ENCODE peak calls at places on chromosomes 1 and 21, in six cellular contexts. O is bronchial epithelial cell, K is psoas muscle, L is right lobe of liver, B is cardiac fibroblast, F is HFF-Myc. T is an unnamed sample.
A peak's percentile ranks its signal among the peaks of the same experiment; 100 is the strongest.

GRCh38 chr1:60895167-60896124 is 186.9 kb upstream of the NFIA start:
- DNase-seq in O (no peak), K (no peak), L (no peak), B (peak; percentile 68), F (no peak), T (no peak)

GRCh38 chr1:117967900-117968299 is 38.4 kb downstream of the WDR3 start:
- DNase-seq in O (peak; percentile 74), K (no peak), L (no peak), B (peak; percentile 55), F (peak; percentile 24), T (peak; percentile 25)

GRCh38 chr1:37808369-37809319 is 636 bp upstream of the YRDC start:
- DNase-seq in O (peak; percentile 46), K (peak; percentile 87), L (peak; percentile 94), B (peak; percentile 85), F (no peak), T (peak; percentile 69)

GRCh38 chr1:174812026-174812425 is 187.7 kb upstream of the CACYBP start:
- DNase-seq in O (no peak), K (no peak), L (no peak), B (no peak), F (no peak), T (no peak)

GRCh38 chr1:224668991-224669390 is 52.9 kb downstream of the CNIH3 start:
- DNase-seq in O (no peak), K (peak; percentile 61), L (no peak), B (no peak), F (no peak), T (peak; percentile 14)

GRCh38 chr1:180930687-180931086 is 18.0 kb downstream of the KIAA1614 start:
- DNase-seq in O (no peak), K (no peak), L (no peak), B (no peak), F (no peak), T (no peak)

GRCh38 chr1:234315091-234315541 is 58.1 kb upstream of the COA6 start:
- DNase-seq in O (peak; percentile 92), K (no peak), L (no peak), B (peak; percentile 33), F (peak; percentile 43), T (peak; percentile 52)

GRCh38 chr1:43951021-43951985 is 4.6 kb downstream of the IPO13 start:
- DNase-seq in O (peak; percentile 48), K (no peak), L (no peak), B (no peak), F (no peak), T (peak; percentile 65)

GRCh38 chr1:26529655-26530539 is at the start of gene RPS6KA1:
- DNase-seq in O (peak; percentile 27), K (peak; percentile 66), L (peak; percentile 80), B (peak; percentile 41), F (no peak), T (peak; percentile 14)

GRCh38 chr1:87783315-87783714 is 454.6 kb downstream of the LMO4 start:
- DNase-seq in O (no peak), K (no peak), L (no peak), B (no peak), F (no peak), T (no peak)

GRCh38 chr1:41003640-41004220 is 17.8 kb downstream of the SLFNL1 start:
- DNase-seq in O (peak; percentile 97), K (peak; percentile 95), L (peak; percentile 94), B (peak; percentile 99), F (peak; percentile 100), T (peak; percentile 99)

GRCh38 chr1:165344198-165344597 is 12.3 kb downstream of the LMX1A start:
- DNase-seq in O (no peak), K (no peak), L (no peak), B (no peak), F (no peak), T (no peak)

GRCh38 chr1:37930246-37931142 is 16.4 kb downstream of the INPP5B start:
- DNase-seq in O (peak; percentile 57), K (no peak), L (no peak), B (peak; percentile 14), F (no peak), T (no peak)

GRCh38 chr1:14142397-14143095 is 442.6 kb downstream of the PRDM2 start:
- DNase-seq in O (peak; percentile 19), K (no peak), L (no peak), B (peak; percentile 57), F (no peak), T (no peak)

GRCh38 chr1:199791495-199791894 is 236.0 kb upstream of the NR5A2 start:
- DNase-seq in O (no peak), K (no peak), L (no peak), B (no peak), F (no peak), T (no peak)

GRCh38 chr21:44751186-44751798 is 39.9 kb upstream of the TSPEAR start:
- DNase-seq in O (no peak), K (peak; percentile 26), L (no peak), B (no peak), F (no peak), T (no peak)

GRCh38 chr1:16612332-16613172 is 812 bp downstream of the NBPF1 start:
- DNase-seq in O (peak; percentile 79), K (peak; percentile 77), L (peak; percentile 80), B (peak; percentile 92), F (peak; percentile 77), T (peak; percentile 92)

GRCh38 chr1:18145851-18146618 is 38.4 kb downstream of the IGSF21 start:
- DNase-seq in O (no peak), K (no peak), L (no peak), B (no peak), F (no peak), T (no peak)

GRCh38 chr1:88462481-88463261 is 221.4 kb upstream of the PKN2 start:
- DNase-seq in O (peak; percentile 6), K (no peak), L (peak; percentile 43), B (peak; percentile 29), F (no peak), T (peak; percentile 23)

GRCh38 chr1:208065862-208066261 is 154.9 kb upstream of the CD34 start:
- DNase-seq in O (no peak), K (no peak), L (no peak), B (no peak), F (no peak), T (peak; percentile 21)

GRCh38 chr21:33302055-33302454 is 22.7 kb upstream of the IFNAR1 start:
- DNase-seq in O (no peak), K (no peak), L (no peak), B (no peak), F (no peak), T (no peak)

GRCh38 chr1:245771521-245772281 is 616.9 kb downstream of the KIF26B start:
- DNase-seq in O (peak; percentile 40), K (no peak), L (no peak), B (peak; percentile 93), F (peak; percentile 56), T (peak; percentile 99)

GRCh38 chr1:62209931-62210595 is 15.4 kb downstream of the L1TD1 start:
- DNase-seq in O (peak; percentile 85), K (no peak), L (no peak), B (no peak), F (peak; percentile 16), T (peak; percentile 55)

GRCh38 chr1:168821434-168821833 is 92.4 kb upstream of the DPT start:
- DNase-seq in O (no peak), K (no peak), L (no peak), B (no peak), F (no peak), T (no peak)

GRCh38 chr21:18147678-18148077 is 97.0 kb upstream of the CHODL start:
- DNase-seq in O (peak; percentile 5), K (no peak), L (no peak), B (peak; percentile 5), F (no peak), T (no peak)

GRCh38 chr1:3788756-3789420 is 7.4 kb downstream of the LRRC47 start:
- DNase-seq in O (no peak), K (no peak), L (no peak), B (no peak), F (no peak), T (no peak)

GRCh38 chr1:41900611-41901444 is 17.9 kb downstream of the HIVEP3 start:
- DNase-seq in O (peak; percentile 83), K (no peak), L (no peak), B (peak; percentile 64), F (peak; percentile 40), T (peak; percentile 49)

GRCh38 chr1:204072951-204073836 is at the start of gene SOX13:
- DNase-seq in O (peak; percentile 75), K (peak; percentile 93), L (peak; percentile 93), B (peak; percentile 94), F (no peak), T (peak; percentile 89)

GRCh38 chr1:240091614-240092300 is at the start of gene FMN2:
- DNase-seq in O (no peak), K (no peak), L (no peak), B (peak; percentile 2), F (no peak), T (no peak)

GRCh38 chr1:202498542-202498941 is 150.0 kb downstream of the PPP1R12B start:
- DNase-seq in O (peak; percentile 43), K (no peak), L (no peak), B (no peak), F (no peak), T (no peak)

GRCh38 chr1:202505356-202505755 is 156.9 kb downstream of the PPP1R12B start:
- DNase-seq in O (peak; percentile 66), K (no peak), L (no peak), B (peak; percentile 93), F (no peak), T (peak; percentile 63)

DNA sequence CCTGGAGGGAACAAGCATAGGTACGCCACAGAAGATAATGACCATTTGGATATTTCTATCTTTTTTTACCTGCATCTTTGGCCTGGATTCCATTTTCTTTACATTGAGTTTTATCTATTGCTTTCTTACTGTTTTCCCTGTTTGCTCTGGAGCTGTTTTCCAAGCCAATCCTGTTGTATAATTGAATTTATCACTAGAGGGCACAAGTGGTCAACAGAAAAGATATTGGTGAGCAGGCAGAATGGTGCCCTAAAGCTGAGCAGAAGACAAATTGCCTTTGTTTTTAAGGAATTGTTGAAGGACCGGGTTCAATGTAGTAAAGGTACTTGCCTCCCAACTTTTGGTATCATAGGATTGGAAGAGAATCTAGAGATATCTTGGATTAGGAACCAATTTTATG is 152.8 kb downstream of the PPP1R12B start:
- DNase-seq in O (peak; percentile 53), K (no peak), L (no peak), B (peak; percentile 68), F (no peak), T (peak; percentile 52)
- TF ChIP-seq CTCF in O (peak; percentile 40), K (peak; percentile 53), L (peak; percentile 46), B (peak; percentile 37), F (peak; percentile 27), T (peak; percentile 48)

GRCh38 chr1:205284420-205285144 is 37.0 kb downstream of the NUAK2 start:
- DNase-seq in O (peak; percentile 99), K (peak; percentile 95), L (peak; percentile 74), B (peak; percentile 96), F (peak; percentile 87), T (peak; percentile 96)
- TF ChIP-seq CTCF in O (peak; percentile 14), K (no peak), L (no peak), B (peak; percentile 9), F (peak; percentile 18), T (peak; percentile 6)

GRCh38 chr1:58922302-58923089 is 138.6 kb upstream of the JUN start:
- DNase-seq in O (peak; percentile 95), K (peak; percentile 77), L (peak; percentile 60), B (peak; percentile 79), F (no peak), T (peak; percentile 54)
- TF ChIP-seq CTCF in O (no peak), K (no peak), L (no peak), B (no peak), F (no peak), T (no peak)

GRCh38 chr1:32521165-32521564 is 18.1 kb upstream of the ZBTB8A start:
- DNase-seq in O (no peak), K (no peak), L (no peak), B (no peak), F (no peak), T (no peak)
- TF ChIP-seq CTCF in O (no peak), K (no peak), L (no peak), B (no peak), F (no peak), T (no peak)